ENCODE peak calls at places on chromosomes 4 and X, in seven cellular contexts. G, I, B, V, T, R and W are unnamed samples.

GRCh38 chrX:120857240-120857639 is 18.4 kb downstream of the CT47B1 start:
- DNase-seq in R (no peak), G (no peak), I (no peak), B (no peak), T (no peak), V (peak; percentile 3), W (no peak)

GRCh38 chrX:118807151-118808017 is 16.2 kb upstream of the ZCCHC12 start:
- DNase-seq in V (peak; percentile 37), B (peak; percentile 52), T (peak; percentile 34), R (no peak), G (peak; percentile 52), I (no peak), W (peak; percentile 3)

GRCh38 chrX:108456971-108457477 is 17.4 kb downstream of the COL4A5 start:
- DNase-seq in T (no peak), I (no peak), G (no peak), R (no peak), B (no peak), V (no peak), W (no peak)

GRCh38 chrX:112190646-112191045 is 108.1 kb upstream of the TRPC5 start:
- DNase-seq in G (no peak), B (no peak), R (no peak), T (no peak), I (no peak), V (no peak), W (no peak)

GRCh38 chr4:93317571-93317970 is 511.0 kb upstream of the ATOH1 start:
- DNase-seq in G (no peak), I (no peak), B (no peak), T (no peak), V (no peak), R (no peak), W (no peak)

GRCh38 chr4:121888134-121888533 is 17.9 kb upstream of the BBS7 start:
- DNase-seq in I (no peak), B (no peak), V (no peak), R (no peak), G (no peak), T (no peak), W (no peak)

GRCh38 chrX:21181232-21181853 is 192.9 kb upstream of the CNKSR2 start:
- DNase-seq in R (no peak), G (no peak), T (no peak), I (no peak), V (no peak), B (no peak), W (no peak)

GRCh38 chr4:129014566-129015509 is 78.5 kb downstream of the SCLT1 start:
- DNase-seq in V (no peak), B (no peak), T (no peak), R (no peak), G (peak; percentile 14), I (no peak), W (no peak)

GRCh38 chrX:71302461-71303213 is 1.1 kb downstream of the ITGB1BP2 start:
- DNase-seq in I (no peak), G (peak; percentile 24), B (peak; percentile 54), R (no peak), V (no peak), T (no peak), W (no peak)

GRCh38 chrX:22652596-22652995 is 347.2 kb upstream of the DDX53 start:
- DNase-seq in I (no peak), B (no peak), V (no peak), T (no peak), R (no peak), G (peak; percentile 50), W (no peak)

GRCh38 chrX:31112226-31112999 is 40.6 kb upstream of the FTHL17 start:
- DNase-seq in G (no peak), I (no peak), B (no peak), V (no peak), R (no peak), T (no peak), W (no peak)

GRCh38 chr4:72375050-72375736 is 193.8 kb downstream of the ADAMTS3 start:
- DNase-seq in G (peak; percentile 69), R (no peak), B (no peak), T (no peak), I (no peak), V (no peak), W (no peak)

GRCh38 chr4:14445882-14446281 is 556.4 kb upstream of the CPEB2 start:
- DNase-seq in B (no peak), R (no peak), I (no peak), V (no peak), G (no peak), T (no peak), W (no peak)

GRCh38 chr4:89482926-89483595 is 175.5 kb upstream of the GPRIN3 start:
- DNase-seq in G (no peak), B (no peak), T (no peak), V (no peak), R (no peak), I (no peak), W (no peak)

GRCh38 chrX:2409796-2410195 is 91.0 kb downstream of the DHRSX start:
- DNase-seq in V (no peak), T (no peak), B (no peak), I (no peak), R (no peak), G (no peak), W (no peak)

GRCh38 chrX:130385520-130385919 is at the start of gene GPR119:
- DNase-seq in B (no peak), G (no peak), I (no peak), T (no peak), V (no peak), R (peak; percentile 20), W (no peak)

GRCh38 chrX:13334491-13334890 is 14.6 kb upstream of the ATXN3L start:
- DNase-seq in G (peak; percentile 10), B (no peak), R (no peak), T (no peak), I (no peak), V (no peak), W (no peak)

GRCh38 chr4:76689079-76689817 is 208.7 kb downstream of the SOWAHB start:
- DNase-seq in G (peak; percentile 28), V (peak; percentile 58), I (no peak), T (peak; percentile 42), B (no peak), R (peak; percentile 57), W (peak; percentile 26)

GRCh38 chrX:41733939-41734338 is 10.0 kb downstream of the GPR82 start:
- DNase-seq in T (peak; percentile 27), R (no peak), I (no peak), B (peak; percentile 71), V (no peak), G (no peak), W (no peak)

GRCh38 chr4:153611679-153612078 is 72.4 kb upstream of the TLR2 start:
- DNase-seq in V (no peak), R (no peak), T (no peak), G (peak; percentile 68), I (no peak), B (no peak), W (no peak)

GRCh38 chr4:43132010-43132582 is 239.6 kb downstream of the GRXCR1 start:
- DNase-seq in B (peak; percentile 40), I (no peak), V (peak; percentile 77), R (peak; percentile 70), T (peak; percentile 71), G (peak; percentile 66), W (peak; percentile 42)

GRCh38 chr4:114509340-114509739 is 89.3 kb upstream of the UGT8 start:
- DNase-seq in B (no peak), T (no peak), I (no peak), R (no peak), V (no peak), G (no peak), W (no peak)

GRCh38 chr4:83389037-83389755 is 54.5 kb upstream of the HPSE start:
- DNase-seq in T (no peak), B (no peak), R (no peak), V (no peak), G (no peak), I (no peak), W (no peak)

GRCh38 chr4:65670331-65671031 is at the start of gene EPHA5:
- DNase-seq in G (peak; percentile 41), T (no peak), B (no peak), I (no peak), R (peak; percentile 28), V (peak; percentile 67), W (peak; percentile 55)

GRCh38 chr4:109559625-109559982 is 442 bp upstream of the MCUB start:
- DNase-seq in V (peak; percentile 47), I (peak; percentile 27), G (no peak), R (peak; percentile 33), T (peak; percentile 68), B (no peak), W (no peak)

GRCh38 chrX:40158036-40158706 is 60.4 kb upstream of the BCOR start:
- DNase-seq in B (no peak), I (no peak), G (peak; percentile 17), R (peak; percentile 42), T (no peak), V (peak; percentile 44), W (no peak)

GRCh38 chr4:40427138-40427537 is 92.0 kb downstream of the CHRNA9 start:
- DNase-seq in I (no peak), R (no peak), G (no peak), V (no peak), B (peak; percentile 84), T (no peak), W (no peak)

GRCh38 chrX:48956728-48957414 is 536 bp downstream of the OTUD5 start:
- DNase-seq in B (no peak), R (peak; percentile 48), T (peak; percentile 58), G (no peak), V (peak; percentile 14), I (peak; percentile 18), W (no peak)

GRCh38 chrX:18970465-18970864 is 13.4 kb downstream of the PHKA2 start:
- DNase-seq in I (no peak), V (no peak), B (no peak), R (no peak), G (no peak), T (no peak), W (no peak)

GRCh38 chrX:141736656-141737055 is 38.1 kb upstream of the SPANXD start:
- DNase-seq in B (no peak), R (no peak), T (no peak), I (no peak), V (no peak), G (no peak), W (no peak)

GRCh38 chr4:173252024-173252935 is 81.9 kb downstream of the HMGB2 start:
- DNase-seq in R (no peak), B (peak; percentile 99), I (no peak), V (no peak), G (peak; percentile 100), T (peak; percentile 26), W (peak; percentile 92)

GRCh38 chrX:45849261-45849660 is 648.6 kb upstream of the DIPK2B start:
- DNase-seq in G (peak; percentile 86), R (no peak), V (no peak), T (no peak), I (no peak), B (no peak), W (peak; percentile 7)

GRCh38 chr4:68717999-68718398 is 47.5 kb upstream of the UGT2B15 start:
- DNase-seq in V (no peak), G (no peak), R (no peak), I (no peak), T (no peak), B (no peak), W (no peak)